ENCODE peak calls at places on chromosomes 12 and 14, in six cellular contexts. V, Q, D, X, E and M are unnamed samples.

GRCh38 chr12:70418101-70418500 is 52.0 kb downstream of the KCNMB4 start:
- DNase-seq in X (no peak), E (peak; percentile 91), Q (no peak), D (no peak), V (no peak), M (peak; percentile 22)

GRCh38 chr12:3545121-3545796 is 54.3 kb downstream of the PRMT8 start:
- DNase-seq in D (no peak), X (no peak), E (no peak), V (no peak), Q (no peak), M (peak; percentile 65)

GRCh38 chr14:33796356-33796755 is 154.5 kb downstream of the EGLN3 start:
- DNase-seq in X (no peak), Q (no peak), V (no peak), E (peak; percentile 69), D (no peak), M (peak; percentile 2)

GRCh38 chr14:54114941-54115340 is 158.3 kb upstream of the BMP4 start:
- DNase-seq in D (no peak), X (no peak), Q (no peak), V (no peak), E (no peak), M (no peak)

GRCh38 chr14:68487805-68488590 is 304.9 kb downstream of the ZFP36L1 start:
- DNase-seq in E (peak; percentile 80), X (no peak), Q (no peak), V (no peak), D (peak; percentile 66), M (peak; percentile 88)

GRCh38 chr12:27504506-27504905 is 19.5 kb upstream of the PPFIBP1 start:
- DNase-seq in Q (no peak), X (no peak), E (peak; percentile 66), D (no peak), V (no peak), M (no peak)

GRCh38 chr12:51262758-51263177 is 7.4 kb downstream of the SMAGP start:
- DNase-seq in X (no peak), Q (peak; percentile 84), V (peak; percentile 78), E (peak; percentile 81), D (peak; percentile 83), M (no peak)

GRCh38 chr14:100620437-100621100 is 33.4 kb upstream of the BEGAIN start:
- DNase-seq in Q (no peak), D (no peak), X (peak; percentile 42), E (no peak), V (no peak), M (no peak)

GRCh38 chr12:15045451-15045850 is 72.6 kb downstream of the PDE6H start:
- DNase-seq in E (no peak), D (no peak), V (no peak), Q (no peak), X (no peak), M (no peak)

GRCh38 chr12:13000616-13000934 is 510 bp upstream of the HEBP1 start:
- DNase-seq in Q (peak; percentile 7), X (no peak), D (peak; percentile 45), V (no peak), E (peak; percentile 67), M (peak; percentile 18)

GRCh38 chr14:61334197-61334701 is 12.9 kb downstream of the PRKCH start:
- DNase-seq in X (no peak), E (no peak), D (no peak), Q (no peak), V (no peak), M (no peak)

GRCh38 chr12:12663644-12664294 is 32.2 kb downstream of the GPR19 start:
- DNase-seq in V (no peak), D (no peak), Q (no peak), X (no peak), E (no peak), M (no peak)

GRCh38 chr14:89720741-89721315 is 233.7 kb downstream of the EFCAB11 start:
- DNase-seq in Q (no peak), X (peak; percentile 68), V (peak; percentile 35), D (no peak), E (no peak), M (no peak)

GRCh38 chr12:66724616-66725015 is 45.7 kb upstream of the GRIP1 start:
- DNase-seq in E (no peak), X (no peak), D (no peak), Q (no peak), V (no peak), M (no peak)

GRCh38 chr12:10098762-10099161 is at the start of gene CLEC1A:
- DNase-seq in D (no peak), Q (no peak), X (no peak), E (no peak), V (no peak), M (peak; percentile 91)

GRCh38 chr12:57611810-57612710 is 825 bp downstream of the ARHGEF25 start:
- DNase-seq in D (no peak), E (no peak), X (peak; percentile 29), Q (no peak), V (no peak), M (no peak)

GRCh38 chr12:18492372-18493025 is 231.2 kb downstream of the PIK3C2G start:
- DNase-seq in V (no peak), D (no peak), E (peak; percentile 50), Q (no peak), X (no peak), M (no peak)

GRCh38 chr12:132600048-132601032 is 10.0 kb downstream of the LRCOL1 start:
- DNase-seq in X (peak; percentile 76), D (peak; percentile 78), V (peak; percentile 60), Q (peak; percentile 23), E (peak; percentile 83), M (peak; percentile 75)

GRCh38 chr12:132604108-132605054 is 6.0 kb downstream of the LRCOL1 start:
- DNase-seq in Q (no peak), D (no peak), E (no peak), V (no peak), X (no peak), M (peak; percentile 50)

GRCh38 chr12:132602578-132603239 is 7.7 kb downstream of the LRCOL1 start:
- DNase-seq in E (no peak), D (no peak), Q (no peak), X (no peak), V (no peak), M (no peak)

GRCh38 chr12:132603240-132604107 is 6.9 kb downstream of the LRCOL1 start:
- DNase-seq in Q (no peak), E (no peak), D (no peak), X (no peak), V (no peak), M (no peak)

GRCh38 chr12:132601171-132601883 is 9.1 kb downstream of the LRCOL1 start:
- DNase-seq in X (no peak), E (no peak), D (no peak), V (no peak), Q (no peak), M (peak; percentile 34)
- H3K4me1 ChIP-seq in X (peaks cover 11% of the 10 kb centered on the region), E (no peaks in the 10 kb centered on the region), D (peaks cover 8% of the 10 kb centered on the region), V (peaks cover 46% of the 10 kb centered on the region), Q (peaks cover 5% of the 10 kb centered on the region), M (peaks cover 4% of the 10 kb centered on the region)

GRCh38 chr12:120012067-120012621 is 23.1 kb downstream of the BICDL1 start:
- DNase-seq in V (no peak), X (no peak), E (peak; percentile 40), Q (peak; percentile 18), D (peak; percentile 78), M (peak; percentile 72)

GRCh38 chr12:120019197-120019596 is 30.2 kb downstream of the BICDL1 start:
- DNase-seq in E (no peak), V (no peak), X (no peak), D (no peak), Q (no peak), M (no peak)

GRCh38 chr12:120010661-120011230 is 21.7 kb downstream of the BICDL1 start:
- DNase-seq in V (no peak), D (no peak), Q (no peak), E (no peak), X (no peak), M (no peak)

GRCh38 chr12:120013659-120014380 is 24.8 kb downstream of the BICDL1 start:
- DNase-seq in D (peak; percentile 30), Q (peak; percentile 35), V (no peak), E (no peak), X (no peak), M (no peak)

GRCh38 chr12:120015313-120015712 is 26.3 kb downstream of the BICDL1 start:
- DNase-seq in D (no peak), E (no peak), X (no peak), Q (no peak), V (no peak), M (no peak)
- H3K4me1 ChIP-seq in D (peaks cover 10% of the 10 kb centered on the region), E (no peaks in the 10 kb centered on the region), X (no peaks in the 10 kb centered on the region), Q (peaks cover 22% of the 10 kb centered on the region), V (no peaks in the 10 kb centered on the region), M (no peaks in the 10 kb centered on the region)

GRCh38 chr14:74618078-74618952 is 6.3 kb upstream of the LTBP2 start:
- DNase-seq in D (peak; percentile 80), V (peak; percentile 48), Q (peak; percentile 88), X (no peak), E (peak; percentile 85), M (peak; percentile 45)

GRCh38 chr14:74620497-74620921 is 8.5 kb upstream of the LTBP2 start:
- DNase-seq in E (peak; percentile 98), Q (peak; percentile 90), X (no peak), V (no peak), D (peak; percentile 71), M (peak; percentile 34)

GRCh38 chr14:74621556-74621955 is 9.5 kb upstream of the LTBP2 start:
- DNase-seq in X (no peak), D (no peak), E (no peak), Q (no peak), V (no peak), M (no peak)

GRCh38 chr14:74620923-74621322 is 8.9 kb upstream of the LTBP2 start:
- DNase-seq in Q (no peak), X (no peak), D (no peak), E (no peak), V (no peak), M (no peak)

DNA sequence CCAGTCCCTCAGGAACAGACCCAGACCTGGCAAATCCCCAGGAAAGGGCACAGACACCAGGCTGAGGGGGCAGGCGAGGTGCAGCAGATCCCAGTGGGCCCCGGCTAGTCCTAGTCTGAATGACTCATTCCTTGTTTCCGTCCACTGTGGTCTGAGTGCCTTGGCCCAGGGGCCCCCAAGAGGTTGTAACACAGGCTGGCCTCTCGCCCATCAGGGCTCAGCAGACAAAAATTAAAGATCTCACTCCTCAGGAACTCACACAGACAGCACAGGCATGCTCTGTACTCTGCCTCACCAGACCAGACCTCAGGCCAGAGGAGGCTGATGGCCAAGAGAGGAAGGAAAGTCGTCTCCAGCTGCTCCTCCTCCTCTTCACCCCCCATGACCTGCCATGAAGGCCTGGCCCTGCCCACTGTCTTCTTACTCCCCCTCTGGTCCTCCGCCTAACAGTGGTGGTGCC is 7.7 kb upstream of the LTBP2 start:
- DNase-seq in V (peak; percentile 53), X (peak; percentile 96), E (peak; percentile 99), Q (no peak), D (peak; percentile 84), M (peak; percentile 33)
- H3K4me1 ChIP-seq in V (peaks cover 15% of the 10 kb centered on the region), X (peaks cover 46% of the 10 kb centered on the region), E (peaks cover 63% of the 10 kb centered on the region), Q (peaks cover 55% of the 10 kb centered on the region), D (peaks cover 75% of the 10 kb centered on the region), M (peaks cover 34% of the 10 kb centered on the region)

DNA sequence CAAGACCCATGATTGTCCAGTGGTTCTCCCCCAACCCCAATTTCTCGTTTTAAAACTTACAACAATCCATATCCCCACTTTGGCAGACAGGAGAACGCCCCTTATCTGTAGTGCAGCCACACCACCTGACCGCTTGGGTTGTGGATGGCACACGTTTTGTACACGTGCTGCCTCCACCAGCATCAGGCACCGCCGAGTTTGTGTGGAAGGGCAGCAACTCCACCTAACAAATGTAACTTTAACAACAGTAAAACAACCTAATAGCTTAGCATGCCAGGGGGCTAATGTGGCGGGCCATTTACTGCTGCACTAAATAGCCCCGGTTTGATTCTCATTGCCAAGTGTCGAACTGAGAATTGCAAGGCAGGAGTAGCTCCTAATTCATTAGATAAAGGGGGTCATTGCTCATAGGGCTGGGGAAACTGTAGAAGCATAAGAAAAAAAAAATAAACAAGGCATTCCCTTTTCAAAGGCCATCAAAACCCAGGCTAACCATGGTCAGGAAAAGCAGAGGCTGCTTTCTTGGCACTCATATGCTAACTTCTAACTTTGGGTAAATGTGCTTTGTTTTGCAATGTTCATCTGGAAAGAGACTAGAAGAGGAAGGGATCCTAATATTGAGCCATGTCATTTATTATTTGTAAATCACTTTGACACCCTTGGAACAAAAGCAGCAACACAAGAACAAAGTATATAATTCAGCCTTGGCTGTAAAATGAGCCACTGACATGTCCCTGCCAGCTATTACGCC is 279.7 kb upstream of the SOX5 start:
- DNase-seq in Q (no peak), D (no peak), V (no peak), X (no peak), E (no peak), M (no peak)
- H3K4me1 ChIP-seq in Q (no peaks in the 10 kb centered on the region), D (no peaks in the 10 kb centered on the region), V (no peaks in the 10 kb centered on the region), X (peaks cover 19% of the 10 kb centered on the region), E (no peaks in the 10 kb centered on the region), M (peaks cover 2% of the 10 kb centered on the region)